ENCODE peak calls at places on chromosomes 5 and 9, in six cellular contexts. R, U, W, V, H and O are unnamed samples.
A peak's percentile ranks its signal among the peaks of the same experiment; 100 is the strongest.

GRCh38 chr9:133112361-133113026 is 8.5 kb downstream of the RALGDS start:
- DNase-seq in R (no peak), U (peak; percentile 85), W (no peak), V (no peak), H (no peak), O (no peak)

GRCh38 chr5:109329296-109330252 is 80.2 kb downstream of the PJA2 start:
- DNase-seq in R (no peak), U (no peak), W (peak; percentile 84), V (no peak), H (no peak), O (no peak)

GRCh38 chr9:95528908-95529502 is 12.2 kb upstream of the PTCH1 start:
- DNase-seq in R (no peak), U (no peak), W (no peak), V (no peak), H (no peak), O (no peak)

GRCh38 chr9:110104201-110104845 is 103.6 kb downstream of the C9orf152 start:
- DNase-seq in R (no peak), U (no peak), W (peak; percentile 73), V (no peak), H (no peak), O (no peak)

GRCh38 chr5:1279443-1280151 is 15.3 kb downstream of the TERT start:
- DNase-seq in R (no peak), U (no peak), W (no peak), V (no peak), H (no peak), O (no peak)

GRCh38 chr5:9337908-9338307 is 208.0 kb downstream of the SEMA5A start:
- DNase-seq in R (no peak), U (no peak), W (peak; percentile 81), V (no peak), H (no peak), O (no peak)

GRCh38 chr5:137629646-137630045 is 106.2 kb downstream of the KLHL3 start:
- DNase-seq in R (peak; percentile 97), U (no peak), W (peak; percentile 73), V (peak; percentile 10), H (peak; percentile 25), O (peak; percentile 60)

GRCh38 chr5:160171656-160172055 is 52.4 kb upstream of the PWWP2A start:
- DNase-seq in R (no peak), U (no peak), W (peak; percentile 84), V (no peak), H (no peak), O (no peak)

GRCh38 chr5:154829589-154830218 is 20.7 kb downstream of the FAXDC2 start:
- DNase-seq in R (no peak), U (no peak), W (peak; percentile 49), V (no peak), H (no peak), O (no peak)

GRCh38 chr9:115973241-115973640 is 180.3 kb upstream of the PAPPA start:
- DNase-seq in R (no peak), U (no peak), W (peak; percentile 51), V (no peak), H (no peak), O (no peak)

GRCh38 chr5:110548171-110548570 is 178.3 kb downstream of the TMEM232 start:
- DNase-seq in R (no peak), U (no peak), W (no peak), V (no peak), H (no peak), O (no peak)

GRCh38 chr5:16582081-16582480 is 34.7 kb downstream of the RETREG1 start:
- DNase-seq in R (no peak), U (no peak), W (no peak), V (no peak), H (no peak), O (no peak)

GRCh38 chr5:16690243-16690839 is 73.5 kb upstream of the RETREG1 start:
- DNase-seq in R (no peak), U (no peak), W (peak; percentile 70), V (no peak), H (peak; percentile 20), O (peak; percentile 88)

GRCh38 chr5:31197183-31197582 is 3.7 kb downstream of the CDH6 start:
- DNase-seq in R (no peak), U (no peak), W (peak; percentile 65), V (no peak), H (no peak), O (no peak)

GRCh38 chr9:93183106-93183662 is 755 bp upstream of the WNK2 start:
- DNase-seq in R (no peak), U (no peak), W (no peak), V (no peak), H (no peak), O (no peak)

GRCh38 chr9:129174724-129175514 is 3.1 kb downstream of the IER5L start:
- DNase-seq in R (peak; percentile 69), U (peak; percentile 95), W (peak; percentile 91), V (peak; percentile 15), H (no peak), O (peak; percentile 92)

GRCh38 chr9:18741880-18742279 is 267.9 kb downstream of the ADAMTSL1 start:
- DNase-seq in R (no peak), U (no peak), W (no peak), V (no peak), H (no peak), O (no peak)

GRCh38 chr9:131657890-131658752 is 81.8 kb downstream of the RAPGEF1 start:
- DNase-seq in R (no peak), U (no peak), W (peak; percentile 95), V (no peak), H (peak; percentile 84), O (peak; percentile 67)

GRCh38 chr5:146510528-146510927 is 5.5 kb downstream of the GPR151 start:
- DNase-seq in R (no peak), U (no peak), W (peak; percentile 68), V (no peak), H (no peak), O (no peak)

GRCh38 chr5:43161244-43161643 is 30.8 kb upstream of the NIM1K start:
- DNase-seq in R (no peak), U (no peak), W (no peak), V (no peak), H (no peak), O (no peak)

GRCh38 chr5:58739051-58739450 is 156.2 kb downstream of the RAB3C start:
- DNase-seq in R (no peak), U (no peak), W (no peak), V (no peak), H (no peak), O (no peak)